ENCODE peak calls at places on chromosome 17, in seven cellular contexts. A is H1, Z is K562, J is transverse colon, G is sigmoid colon, N is GM12878, C is HepG2. P is an unnamed sample.

GRCh38 chr17:38418069-38418692 is 10.1 kb upstream of the ARHGAP23 start:
- DNase-seq in G (no peak), J (no peak), A (no peak), C (no peak), Z (no peak), N (no peak), P (no peak)

GRCh38 chr17:68301438-68301959 is 10.2 kb downstream of the ARSG start:
- DNase-seq in C (no peak), Z (no peak), G (no peak), A (no peak), N (no peak), J (no peak), P (no peak)

GRCh38 chr17:48575066-48575582 is 3.0 kb downstream of the HOXB4 start:
- DNase-seq in C (no peak), G (no peak), A (no peak), Z (no peak), N (no peak), J (no peak), P (no peak)

GRCh38 chr17:59331929-59332889 is 754 bp downstream of the YPEL2 start:
- DNase-seq in N (no peak), A (no peak), C (no peak), J (peak), Z (peak), G (peak), P (peak)

GRCh38 chr17:28368915-28369683 is 1.0 kb downstream of the VTN start:
- DNase-seq in G (no peak), A (no peak), Z (no peak), C (no peak), N (no peak), J (no peak), P (no peak)

GRCh38 chr17:14580494-14580893 is 279.6 kb downstream of the HS3ST3B1 start:
- DNase-seq in C (no peak), J (no peak), N (no peak), A (no peak), G (no peak), Z (no peak), P (no peak)

GRCh38 chr17:48997827-48998556 is 807 bp downstream of the IGF2BP1 start:
- DNase-seq in G (no peak), Z (peak), J (no peak), C (no peak), A (no peak), N (no peak), P (no peak)

GRCh38 chr17:46180895-46181279 is 12.3 kb downstream of the KANSL1 start:
- DNase-seq in G (no peak), C (no peak), N (no peak), Z (no peak), J (no peak), A (no peak), P (no peak)

GRCh38 chr17:45431531-45432404 is 902 bp downstream of the ARHGAP27 start:
- DNase-seq in A (peak), Z (peak), N (no peak), C (peak), G (no peak), J (peak), P (peak)

GRCh38 chr17:60491771-60492170 is 34.3 kb downstream of the APPBP2 start:
- DNase-seq in J (no peak), G (no peak), Z (no peak), A (no peak), N (no peak), C (no peak), P (no peak)

GRCh38 chr17:31434404-31435050 is 43.1 kb downstream of the RAB11FIP4 start:
- DNase-seq in N (no peak), Z (no peak), J (no peak), C (peak), A (no peak), G (no peak), P (no peak)

GRCh38 chr17:42107597-42108576 is 4.6 kb downstream of the DHX58 start:
- DNase-seq in N (no peak), Z (peak), A (peak), J (peak), G (peak), C (no peak), P (peak)

GRCh38 chr17:63529711-63530556 is 6.8 kb downstream of the KCNH6 start:
- DNase-seq in J (no peak), A (no peak), G (no peak), C (no peak), Z (peak), N (no peak), P (no peak)

GRCh38 chr17:80640379-80641071 is 95.9 kb downstream of the RPTOR start:
- DNase-seq in C (no peak), G (no peak), J (no peak), Z (no peak), A (no peak), N (no peak), P (no peak)

GRCh38 chr17:80639658-80640057 is 95.0 kb downstream of the RPTOR start:
- DNase-seq in J (no peak), C (no peak), N (no peak), A (no peak), Z (no peak), G (no peak), P (no peak)

GRCh38 chr17:80636356-80637285 is 92.0 kb downstream of the RPTOR start:
- DNase-seq in J (no peak), Z (no peak), A (no peak), N (no peak), C (no peak), G (no peak), P (no peak)

GRCh38 chr17:80633994-80634566 is 89.4 kb downstream of the RPTOR start:
- DNase-seq in C (no peak), N (no peak), Z (no peak), G (no peak), J (no peak), A (no peak), P (no peak)

GRCh38 chr17:80637286-80637703 is 92.7 kb downstream of the RPTOR start:
- DNase-seq in Z (no peak), A (no peak), G (no peak), N (no peak), J (no peak), C (no peak), P (no peak)
- TF ChIP-seq EP300 in Z (no peak), A (no peak), G (no peak), N (no peak), J (no peak), C (no peak), P (no peak)

DNA sequence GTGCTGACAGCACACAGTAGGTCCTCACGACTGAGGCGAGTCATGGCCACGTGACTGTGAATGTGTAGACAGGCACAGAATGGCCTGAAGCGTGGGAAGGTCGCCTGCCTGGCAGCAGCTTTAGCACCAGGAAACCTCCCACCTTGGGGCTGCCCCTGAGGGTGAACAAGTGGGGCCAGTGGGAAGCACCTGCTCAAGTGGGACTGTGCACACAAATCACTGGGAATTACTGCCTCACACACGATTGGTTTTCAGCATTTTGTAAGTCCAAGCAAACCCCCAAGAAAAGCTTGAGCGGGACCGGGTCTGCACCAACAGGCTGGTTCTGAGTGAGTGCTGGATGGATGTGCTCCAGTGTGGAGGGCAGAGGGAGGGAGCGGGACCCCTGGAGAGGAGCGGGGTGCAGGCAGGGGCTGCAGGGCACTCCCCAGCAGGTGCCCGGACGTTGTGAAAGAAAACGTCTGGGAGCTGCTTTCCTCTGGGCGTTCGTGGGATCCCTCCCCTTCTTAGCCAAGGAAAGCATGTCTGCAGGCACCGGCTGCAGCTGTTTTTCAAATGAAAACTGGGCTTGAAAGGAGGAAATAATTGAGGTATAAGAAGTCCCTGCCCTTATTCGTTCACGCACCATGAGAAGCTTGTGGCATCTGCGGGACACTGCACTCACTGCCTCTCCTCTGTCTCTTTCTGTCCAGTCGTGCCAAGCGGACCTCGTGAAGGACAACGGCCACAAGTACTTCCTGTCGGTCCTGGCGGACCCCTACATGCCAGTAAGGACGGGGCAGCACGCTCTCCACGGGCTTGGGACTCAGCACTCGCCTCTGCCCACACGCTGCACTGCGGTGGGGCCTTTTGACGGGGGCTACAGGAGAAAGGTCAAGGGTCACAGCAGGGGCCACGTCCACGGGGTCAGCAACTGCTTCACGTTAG is 111.7 kb upstream of the CHMP6 start:
- DNase-seq in G (peak), N (no peak), C (no peak), A (no peak), J (no peak), Z (no peak), P (no peak)
- TF ChIP-seq POLR2AphosphoS5 in G (no peak), N (no peak), C (no peak), A (no peak), J (no peak), Z (no peak), P (no peak)

GRCh38 chr17:40534431-40535189 is 30.7 kb downstream of the CCR7 start:
- DNase-seq in C (no peak), A (no peak), G (peak), N (no peak), J (no peak), Z (peak), P (no peak)

GRCh38 chr17:40535438-40535837 is 29.8 kb downstream of the CCR7 start:
- DNase-seq in A (no peak), G (no peak), Z (no peak), C (no peak), J (no peak), N (no peak), P (no peak)

GRCh38 chr17:40538019-40538935 is 27.0 kb downstream of the CCR7 start:
- DNase-seq in G (peak), Z (no peak), J (no peak), A (no peak), N (no peak), C (no peak), P (no peak)

GRCh38 chr17:40535924-40536717 is 29.2 kb downstream of the CCR7 start:
- DNase-seq in N (no peak), G (peak), J (no peak), C (no peak), A (no peak), Z (peak), P (no peak)

DNA sequence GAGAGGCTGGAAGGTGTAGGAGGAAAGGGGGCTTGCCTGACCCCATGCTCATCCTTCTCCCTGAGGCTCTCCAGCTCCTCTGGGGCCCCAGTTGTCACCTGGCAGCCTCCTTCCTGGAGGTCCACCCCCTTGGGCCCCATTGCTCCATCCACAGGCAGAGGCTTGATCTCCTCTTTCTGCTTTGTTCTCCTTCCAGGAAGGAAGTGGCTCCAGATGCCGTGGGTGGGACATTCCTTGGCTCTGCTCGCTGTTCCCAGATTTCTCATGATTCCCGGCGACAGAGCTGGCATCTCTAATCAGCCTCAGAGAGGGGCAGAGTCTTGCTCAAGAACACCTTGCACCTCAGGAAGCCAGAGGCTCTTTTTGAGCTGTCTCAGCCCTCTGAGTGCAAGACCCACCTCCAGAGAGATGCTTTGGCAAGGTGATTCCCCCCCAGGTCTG is 28.5 kb downstream of the CCR7 start:
- DNase-seq in Z (no peak), N (no peak), J (no peak), A (no peak), G (peak), C (no peak), P (no peak)
- TF ChIP-seq EP300 in Z (no peak), N (no peak), J (peak), A (no peak), G (no peak), C (no peak), P (peak)

GRCh38 chr17:51052235-51052634 is 68.4 kb downstream of the SPAG9 start:
- DNase-seq in G (no peak), A (no peak), C (no peak), N (no peak), J (no peak), Z (no peak), P (no peak)

GRCh38 chr17:51045616-51046526 is 74.8 kb downstream of the SPAG9 start:
- DNase-seq in A (no peak), Z (no peak), J (no peak), G (no peak), N (no peak), C (peak), P (no peak)

GRCh38 chr17:51050291-51051033 is 70.2 kb downstream of the SPAG9 start:
- DNase-seq in C (no peak), A (no peak), N (peak), Z (no peak), J (no peak), G (no peak), P (no peak)

GRCh38 chr17:51044964-51045363 is 75.7 kb downstream of the SPAG9 start:
- DNase-seq in A (no peak), C (no peak), Z (no peak), G (no peak), N (no peak), J (no peak), P (no peak)

DNA sequence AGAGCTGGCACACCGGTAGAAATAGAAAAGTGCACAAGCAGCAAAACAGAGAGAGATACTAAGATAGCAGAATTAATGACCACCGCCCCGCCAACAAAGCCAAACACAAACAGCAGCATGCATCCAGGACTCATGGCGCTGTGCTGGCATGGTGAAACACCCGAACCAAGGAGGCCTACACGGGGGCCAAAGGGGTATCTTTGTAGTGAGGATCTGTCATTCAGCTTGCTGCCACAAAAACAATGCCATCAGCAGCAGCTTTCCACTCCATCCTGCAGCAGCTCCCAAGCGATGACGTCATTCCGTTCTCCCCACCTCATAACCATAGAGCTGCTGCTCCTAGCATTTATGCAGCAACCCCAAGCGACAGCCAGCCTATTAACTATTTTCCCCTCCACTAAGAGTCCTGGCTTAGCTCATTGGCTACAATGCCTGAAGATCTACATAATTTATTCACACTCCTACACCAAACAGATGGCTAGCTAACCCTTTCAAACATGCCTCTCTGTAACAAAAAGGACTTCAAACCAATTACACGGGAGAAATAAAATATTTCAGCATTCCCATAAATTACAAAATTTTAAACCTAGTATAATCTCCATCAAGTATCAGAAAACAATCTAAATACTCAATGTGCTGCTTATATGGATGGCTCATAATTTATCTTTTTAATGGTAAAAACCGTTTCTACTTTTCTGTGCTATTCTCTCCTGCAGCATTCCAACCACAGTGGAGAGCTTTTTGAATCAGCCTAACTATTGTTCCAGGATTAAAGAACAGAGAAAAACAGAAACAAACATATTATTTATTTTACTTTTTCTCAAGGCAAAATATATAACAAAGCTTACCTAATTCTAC is 73.9 kb downstream of the SPAG9 start:
- DNase-seq in C (peak), G (peak), N (no peak), J (peak), Z (peak), A (peak), P (no peak)
- TF ChIP-seq POLR2AphosphoS5 in C (no peak), G (peak), N (no peak), J (peak), Z (no peak), A (peak), P (no peak)

DNA sequence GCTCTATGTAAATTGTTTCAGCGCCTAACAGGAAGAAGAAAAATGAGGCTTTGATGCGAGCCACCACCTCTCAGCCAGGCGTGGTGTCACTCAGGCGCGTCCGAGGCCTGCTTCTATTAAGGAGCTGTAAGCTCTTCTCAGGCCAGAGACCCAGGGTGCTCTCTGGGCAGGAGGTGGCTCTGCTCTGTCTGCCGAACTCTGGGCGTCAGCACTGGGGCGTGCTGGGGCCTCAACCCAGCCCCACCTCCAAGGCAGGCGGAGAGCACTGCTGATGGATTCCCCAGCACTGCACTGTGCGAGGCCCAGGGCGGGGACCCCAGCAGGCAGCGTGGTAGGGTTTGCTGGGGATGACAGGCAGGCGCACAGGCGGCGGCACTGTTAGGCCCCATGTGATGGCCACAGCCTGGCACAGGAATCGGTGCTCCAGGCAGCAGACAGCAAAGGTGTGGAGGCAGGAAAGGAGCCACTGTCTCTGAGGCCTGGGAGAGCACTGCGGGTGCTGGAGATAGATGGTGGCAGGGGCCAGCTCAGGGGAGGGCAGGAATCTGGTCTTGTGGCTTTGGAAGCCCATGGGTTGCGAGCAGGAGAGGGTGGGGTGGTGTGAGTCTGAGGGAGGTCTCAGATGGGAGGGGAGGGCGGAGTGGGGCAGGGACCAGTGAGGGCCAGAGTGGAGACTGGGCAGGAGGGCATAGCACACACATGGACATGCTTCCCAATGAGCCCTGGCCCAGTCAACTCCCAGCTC is 70.3 kb downstream of the SREBF1 start:
- DNase-seq in A (no peak), G (no peak), Z (no peak), N (no peak), J (no peak), C (no peak), P (no peak)
- TF ChIP-seq EP300 in A (no peak), G (no peak), Z (no peak), N (no peak), J (no peak), C (no peak), P (no peak)

P was measured in stomach.